ENCODE peak calls at places on chromosomes 6 and 20, in seven cellular contexts. One of them, this sample, is unnamed. For H3K27me3, the result is how much of the 10 kb centered on the place peaks cover.

GRCh38 chr20:57211949-57212889 is 54.2 kb downstream of the BMP7 start:
- DNase-seq in BE2C: no peak
- DNase-seq in cardiac muscle cell: peak
- DNase-seq in stomach: peak
- DNase-seq in psoas muscle: peak
- DNase-seq in RWPE2: peak
- DNase-seq in endodermal cell: peak
- DNase-seq in this sample: no peak

GRCh38 chr6:133835901-133836300 is 53.0 kb upstream of the TCF21 start:
- DNase-seq in BE2C: no peak
- DNase-seq in cardiac muscle cell: peak
- DNase-seq in stomach: no peak
- DNase-seq in psoas muscle: no peak
- DNase-seq in RWPE2: no peak
- DNase-seq in endodermal cell: no peak
- DNase-seq in this sample: no peak

GRCh38 chr6:90809035-90809434 is 222.2 kb upstream of the MAP3K7 start:
- DNase-seq in BE2C: no peak
- DNase-seq in cardiac muscle cell: no peak
- DNase-seq in stomach: no peak
- DNase-seq in psoas muscle: no peak
- DNase-seq in RWPE2: no peak
- DNase-seq in endodermal cell: no peak
- DNase-seq in this sample: no peak

GRCh38 chr20:17712201-17712600 is 12.4 kb downstream of the BANF2 start:
- DNase-seq in BE2C: no peak
- DNase-seq in cardiac muscle cell: no peak
- DNase-seq in stomach: no peak
- DNase-seq in psoas muscle: no peak
- DNase-seq in RWPE2: no peak
- DNase-seq in endodermal cell: no peak
- DNase-seq in this sample: no peak

GRCh38 chr6:158686791-158687381 is 37.0 kb downstream of the SYTL3 start:
- DNase-seq in BE2C: no peak
- DNase-seq in cardiac muscle cell: no peak
- DNase-seq in stomach: no peak
- DNase-seq in psoas muscle: no peak
- DNase-seq in RWPE2: no peak
- DNase-seq in endodermal cell: no peak
- DNase-seq in this sample: no peak

GRCh38 chr20:61942526-61942925 is 123.2 kb downstream of the TAF4 start:
- DNase-seq in BE2C: no peak
- DNase-seq in cardiac muscle cell: no peak
- DNase-seq in stomach: no peak
- DNase-seq in psoas muscle: no peak
- DNase-seq in RWPE2: peak
- DNase-seq in endodermal cell: no peak
- DNase-seq in this sample: no peak

GRCh38 chr20:43442310-43442880 is 15.3 kb upstream of the SRSF6 start:
- DNase-seq in BE2C: no peak
- DNase-seq in cardiac muscle cell: peak
- DNase-seq in stomach: no peak
- DNase-seq in psoas muscle: no peak
- DNase-seq in RWPE2: peak
- DNase-seq in endodermal cell: peak
- DNase-seq in this sample: no peak

GRCh38 chr20:3691306-3691705 is 9.5 kb upstream of the ADAM33 start:
- DNase-seq in BE2C: no peak
- DNase-seq in cardiac muscle cell: no peak
- DNase-seq in stomach: no peak
- DNase-seq in psoas muscle: no peak
- DNase-seq in RWPE2: no peak
- DNase-seq in endodermal cell: no peak
- DNase-seq in this sample: no peak

GRCh38 chr6:137813308-137813707 is 53.8 kb upstream of the TNFAIP3 start:
- DNase-seq in BE2C: no peak
- DNase-seq in cardiac muscle cell: no peak
- DNase-seq in stomach: no peak
- DNase-seq in psoas muscle: no peak
- DNase-seq in RWPE2: peak
- DNase-seq in endodermal cell: no peak
- DNase-seq in this sample: no peak

GRCh38 chr20:47111576-47111975 is 216.9 kb downstream of the EYA2 start:
- DNase-seq in BE2C: no peak
- DNase-seq in cardiac muscle cell: no peak
- DNase-seq in stomach: no peak
- DNase-seq in psoas muscle: no peak
- DNase-seq in RWPE2: no peak
- DNase-seq in endodermal cell: no peak
- DNase-seq in this sample: no peak

GRCh38 chr6:24990227-24990843 is 54.6 kb upstream of the RIPOR2 start:
- DNase-seq in BE2C: no peak
- DNase-seq in cardiac muscle cell: peak
- DNase-seq in stomach: no peak
- DNase-seq in psoas muscle: no peak
- DNase-seq in RWPE2: no peak
- DNase-seq in endodermal cell: peak
- DNase-seq in this sample: no peak

GRCh38 chr20:5433352-5433751 is 116.6 kb upstream of the PROKR2 start:
- DNase-seq in BE2C: no peak
- DNase-seq in cardiac muscle cell: no peak
- DNase-seq in stomach: no peak
- DNase-seq in psoas muscle: no peak
- DNase-seq in RWPE2: no peak
- DNase-seq in endodermal cell: no peak
- DNase-seq in this sample: no peak

GRCh38 chr20:5426026-5426425 is 109.3 kb upstream of the PROKR2 start:
- DNase-seq in BE2C: no peak
- DNase-seq in cardiac muscle cell: no peak
- DNase-seq in stomach: no peak
- DNase-seq in psoas muscle: no peak
- DNase-seq in RWPE2: no peak
- DNase-seq in endodermal cell: no peak
- DNase-seq in this sample: no peak

GRCh38 chr20:5432030-5432429 is 115.3 kb upstream of the PROKR2 start:
- DNase-seq in BE2C: no peak
- DNase-seq in cardiac muscle cell: no peak
- DNase-seq in stomach: no peak
- DNase-seq in psoas muscle: no peak
- DNase-seq in RWPE2: no peak
- DNase-seq in endodermal cell: no peak
- DNase-seq in this sample: no peak

GRCh38 chr20:5434116-5434515 is 117.4 kb upstream of the PROKR2 start:
- DNase-seq in BE2C: no peak
- DNase-seq in cardiac muscle cell: no peak
- DNase-seq in stomach: no peak
- DNase-seq in psoas muscle: no peak
- DNase-seq in RWPE2: no peak
- DNase-seq in endodermal cell: no peak
- DNase-seq in this sample: no peak

GRCh38 chr20:5430670-5431069 is 113.9 kb upstream of the PROKR2 start:
- DNase-seq in BE2C: no peak
- DNase-seq in cardiac muscle cell: no peak
- DNase-seq in stomach: no peak
- DNase-seq in psoas muscle: no peak
- DNase-seq in RWPE2: no peak
- DNase-seq in endodermal cell: no peak
- DNase-seq in this sample: no peak
- TF ChIP-seq CTCF in BE2C: peak
- TF ChIP-seq CTCF in cardiac muscle cell: no peak
- TF ChIP-seq CTCF in stomach: no peak
- TF ChIP-seq CTCF in psoas muscle: no peak
- TF ChIP-seq CTCF in RWPE2: peak
- TF ChIP-seq CTCF in endodermal cell: peak
- TF ChIP-seq CTCF in this sample: no peak

GRCh38 chr6:159686697-159687096 is 6.3 kb downstream of the SOD2 start:
- DNase-seq in BE2C: no peak
- DNase-seq in cardiac muscle cell: no peak
- DNase-seq in stomach: no peak
- DNase-seq in psoas muscle: no peak
- DNase-seq in RWPE2: no peak
- DNase-seq in endodermal cell: no peak
- DNase-seq in this sample: no peak

GRCh38 chr6:159692303-159693127 is 526 bp downstream of the SOD2 start:
- DNase-seq in BE2C: peak
- DNase-seq in cardiac muscle cell: peak
- DNase-seq in stomach: peak
- DNase-seq in psoas muscle: no peak
- DNase-seq in RWPE2: peak
- DNase-seq in endodermal cell: peak
- DNase-seq in this sample: no peak

GRCh38 chr6:159691963-159692287 is 1.1 kb downstream of the SOD2 start:
- DNase-seq in BE2C: peak
- DNase-seq in cardiac muscle cell: no peak
- DNase-seq in stomach: no peak
- DNase-seq in psoas muscle: no peak
- DNase-seq in RWPE2: no peak
- DNase-seq in endodermal cell: peak
- DNase-seq in this sample: no peak

GRCh38 chr6:159691133-159691962 is 1.7 kb downstream of the SOD2 start:
- DNase-seq in BE2C: no peak
- DNase-seq in cardiac muscle cell: peak
- DNase-seq in stomach: no peak
- DNase-seq in psoas muscle: no peak
- DNase-seq in RWPE2: no peak
- DNase-seq in endodermal cell: no peak
- DNase-seq in this sample: peak

DNA sequence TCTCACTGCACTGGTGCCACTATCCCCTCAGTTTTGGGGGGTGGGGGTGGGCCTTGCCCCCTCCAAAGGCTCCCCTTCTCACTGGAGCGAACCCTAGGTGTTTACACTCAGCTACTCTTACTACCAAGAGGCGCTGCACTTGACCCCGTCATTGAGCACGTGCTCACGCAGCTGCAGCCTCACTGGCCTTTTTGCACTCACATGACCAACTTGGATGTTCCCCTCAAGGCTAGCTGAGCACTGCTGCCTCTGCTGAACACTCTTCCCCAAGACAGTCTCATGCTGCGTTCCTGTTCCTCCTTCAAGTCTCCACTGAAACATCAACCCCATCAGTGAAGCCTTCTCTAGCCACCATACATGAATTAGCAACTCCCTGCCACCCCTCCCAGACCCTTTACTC is 4.1 kb downstream of the SOD2 start:
- DNase-seq in BE2C: no peak
- DNase-seq in cardiac muscle cell: no peak
- DNase-seq in stomach: no peak
- DNase-seq in psoas muscle: no peak
- DNase-seq in RWPE2: no peak
- DNase-seq in endodermal cell: no peak
- DNase-seq in this sample: no peak
- H3K4me3 ChIP-seq in BE2C: no peak
- H3K4me3 ChIP-seq in cardiac muscle cell: no peak
- H3K4me3 ChIP-seq in stomach: peak
- H3K4me3 ChIP-seq in psoas muscle: peak
- H3K4me3 ChIP-seq in RWPE2: no peak
- H3K4me3 ChIP-seq in endodermal cell: no peak
- H3K4me3 ChIP-seq in this sample: no peak

DNA sequence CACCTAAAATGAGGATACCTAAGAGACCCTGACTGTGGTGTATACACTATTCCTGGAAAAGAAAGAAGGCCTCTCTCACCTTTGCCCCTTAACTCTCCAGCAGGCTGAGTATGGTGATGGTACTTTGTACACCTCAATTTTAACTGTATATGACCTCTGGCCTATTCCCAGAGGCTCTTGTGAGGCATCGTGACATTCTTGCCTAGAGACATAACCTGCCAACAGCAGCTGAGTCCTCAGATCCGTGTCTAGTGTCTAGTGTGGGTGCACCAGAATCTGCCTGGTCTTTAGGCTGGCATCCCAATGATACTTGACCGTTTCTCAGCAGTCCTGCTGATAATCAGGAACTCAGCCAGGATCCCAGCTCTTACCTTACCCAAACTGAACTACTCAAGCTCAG is 20.0 kb downstream of the TP53INP2 start:
- DNase-seq in BE2C: no peak
- DNase-seq in cardiac muscle cell: no peak
- DNase-seq in stomach: no peak
- DNase-seq in psoas muscle: no peak
- DNase-seq in RWPE2: peak
- DNase-seq in endodermal cell: no peak
- DNase-seq in this sample: no peak
- H3K27me3 ChIP-seq in BE2C: under half
- H3K27me3 ChIP-seq in cardiac muscle cell: under half
- H3K27me3 ChIP-seq in stomach: under half
- H3K27me3 ChIP-seq in psoas muscle: under half
- H3K27me3 ChIP-seq in RWPE2: under half
- H3K27me3 ChIP-seq in endodermal cell: under half
- H3K27me3 ChIP-seq in this sample: under half

DNA sequence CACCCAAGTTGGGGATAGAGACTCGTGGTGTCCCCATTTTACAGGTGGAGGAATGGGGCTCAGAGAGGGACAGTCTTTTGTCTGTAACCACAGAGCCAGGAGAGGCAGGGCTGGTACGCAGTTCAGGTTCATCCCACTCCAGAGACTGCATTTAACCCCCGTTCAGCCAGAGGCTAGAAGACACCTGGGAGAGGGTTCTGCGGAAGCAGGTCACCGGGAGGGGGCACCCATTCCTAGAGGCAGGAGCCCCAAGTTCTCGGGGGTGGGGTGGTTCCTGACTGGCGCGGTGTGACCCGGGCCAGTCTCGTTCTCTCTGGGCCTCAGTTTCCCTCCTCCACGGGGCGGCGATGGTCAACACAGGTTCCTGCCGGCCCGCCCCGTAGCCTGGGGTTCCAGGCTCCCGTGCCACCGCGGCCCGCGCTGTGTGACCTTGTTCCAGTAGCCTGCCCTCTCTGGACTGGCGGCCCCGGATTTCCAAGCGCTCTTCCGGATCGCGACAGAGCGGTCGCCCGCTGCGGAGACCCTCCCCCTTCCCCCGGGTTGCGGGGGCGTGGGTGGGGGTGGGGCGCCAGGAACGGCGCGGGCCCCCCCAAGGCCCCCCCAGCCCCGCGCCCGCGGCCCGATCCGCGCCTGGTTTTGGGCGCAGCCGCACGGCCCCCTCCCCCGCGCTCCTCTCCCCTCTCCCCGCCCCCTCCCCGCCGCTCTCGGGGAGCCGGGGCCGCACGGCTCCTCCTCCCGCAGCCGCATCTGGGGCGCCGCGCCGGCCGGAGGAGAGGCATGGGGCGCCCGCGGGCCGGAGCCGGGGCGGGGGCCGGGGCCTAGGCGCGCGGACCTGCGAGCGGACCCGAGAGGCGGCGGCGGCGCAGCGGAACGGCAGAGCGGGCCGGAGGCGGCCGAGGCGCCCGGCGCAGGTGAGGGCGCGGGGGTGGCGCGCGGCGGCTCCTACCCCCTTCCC is at the start of gene DLGAP4:
- DNase-seq in BE2C: no peak
- DNase-seq in cardiac muscle cell: no peak
- DNase-seq in stomach: peak
- DNase-seq in psoas muscle: no peak
- DNase-seq in RWPE2: no peak
- DNase-seq in endodermal cell: peak
- DNase-seq in this sample: no peak
- TF ChIP-seq CTCF in BE2C: no peak
- TF ChIP-seq CTCF in cardiac muscle cell: no peak
- TF ChIP-seq CTCF in stomach: no peak
- TF ChIP-seq CTCF in psoas muscle: no peak
- TF ChIP-seq CTCF in RWPE2: peak
- TF ChIP-seq CTCF in endodermal cell: peak
- TF ChIP-seq CTCF in this sample: no peak

DNA sequence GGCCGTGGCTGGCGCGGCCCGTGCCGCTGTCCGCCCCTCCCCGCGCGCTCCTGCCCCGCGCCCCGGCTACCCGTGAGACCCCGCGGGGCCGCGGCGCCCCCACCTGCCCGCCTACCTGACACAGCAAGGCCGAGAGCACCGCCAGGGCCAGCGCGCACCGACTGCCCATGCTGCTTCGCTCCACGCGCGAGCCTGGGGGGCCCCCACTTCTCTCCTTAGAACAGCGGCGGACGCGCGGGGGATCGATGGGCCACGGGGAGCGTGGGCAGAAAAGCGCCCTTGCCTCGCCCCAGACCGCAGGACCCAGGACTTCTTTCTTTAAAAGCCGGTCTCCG is 940 bp downstream of the DLL1 start:
- DNase-seq in BE2C: no peak
- DNase-seq in cardiac muscle cell: no peak
- DNase-seq in stomach: no peak
- DNase-seq in psoas muscle: no peak
- DNase-seq in RWPE2: no peak
- DNase-seq in endodermal cell: no peak
- DNase-seq in this sample: no peak
- H3K4me3 ChIP-seq in BE2C: peak
- H3K4me3 ChIP-seq in cardiac muscle cell: peak
- H3K4me3 ChIP-seq in stomach: peak
- H3K4me3 ChIP-seq in psoas muscle: peak
- H3K4me3 ChIP-seq in RWPE2: peak
- H3K4me3 ChIP-seq in endodermal cell: peak
- H3K4me3 ChIP-seq in this sample: peak

This sample was measured in BJ.